ENCODE peak calls at places on chromosomes 16 and 17, in seven cellular contexts. K, O, P, X, H, E and Y are unnamed samples.

GRCh38 chr16:79897444-79898146 is 297.1 kb upstream of the MAF start:
- DNase-seq in O (peak; percentile 6), P (peak; percentile 71), E (no peak), K (no peak), H (peak; percentile 28), X (no peak), Y (no peak)

GRCh38 chr17:72887917-72888316 is 204.6 kb downstream of the SLC39A11 start:
- DNase-seq in K (no peak), E (no peak), X (no peak), P (no peak), H (no peak), O (no peak), Y (no peak)

GRCh38 chr16:87834668-87835473 is 34.4 kb downstream of the SLC7A5 start:
- DNase-seq in E (no peak), X (no peak), P (no peak), K (no peak), O (no peak), H (no peak), Y (no peak)

GRCh38 chr17:82449883-82450356 is 632 bp downstream of the CYBC1 start:
- DNase-seq in E (no peak), K (no peak), H (no peak), X (no peak), O (no peak), P (no peak), Y (peak; percentile 13)

GRCh38 chr17:1171953-1172352 is 7.8 kb downstream of the ABR start:
- DNase-seq in E (no peak), K (no peak), O (no peak), H (no peak), X (no peak), P (no peak), Y (no peak)

GRCh38 chr17:57861000-57861736 is 11.3 kb upstream of the MRPS23 start:
- DNase-seq in O (peak; percentile 62), X (no peak), K (no peak), E (peak; percentile 13), H (peak; percentile 82), P (no peak), Y (no peak)

GRCh38 chr16:1215574-1216295 is 9.3 kb downstream of the TPSG1 start:
- DNase-seq in X (no peak), H (no peak), K (no peak), E (no peak), O (no peak), P (no peak), Y (no peak)

GRCh38 chr16:9787717-9788116 is 394.5 kb downstream of the GRIN2A start:
- DNase-seq in H (no peak), O (peak; percentile 9), X (no peak), E (no peak), K (no peak), P (peak; percentile 40), Y (no peak)

GRCh38 chr16:4520913-4521312 is 17.7 kb downstream of the CDIP1 start:
- DNase-seq in O (no peak), X (no peak), K (no peak), H (no peak), E (no peak), P (no peak), Y (no peak)

GRCh38 chr16:30028438-30029093 is 2.5 kb downstream of the TLCD3B start:
- DNase-seq in H (no peak), X (no peak), O (no peak), K (no peak), P (no peak), E (no peak), Y (no peak)

GRCh38 chr16:51150159-51150893 is 744 bp downstream of the SALL1 start:
- DNase-seq in X (no peak), O (no peak), P (no peak), H (no peak), E (no peak), K (no peak), Y (no peak)

GRCh38 chr17:75755205-75755901 is 9.6 kb downstream of the GALK1 start:
- DNase-seq in X (no peak), P (no peak), E (no peak), K (no peak), O (no peak), H (no peak), Y (no peak)

GRCh38 chr16:11250091-11250785 is 5.8 kb downstream of the SOCS1 start:
- DNase-seq in E (no peak), P (no peak), O (no peak), H (no peak), K (no peak), X (no peak), Y (peak; percentile 18)

GRCh38 chr16:13962232-13962631 is 42.3 kb downstream of the ERCC4 start:
- DNase-seq in P (no peak), X (no peak), K (no peak), O (no peak), H (no peak), E (no peak), Y (no peak)

GRCh38 chr17:51748749-51749604 is 409.5 kb downstream of the CA10 start:
- DNase-seq in K (no peak), E (no peak), P (no peak), H (no peak), O (no peak), X (no peak), Y (peak; percentile 87)

GRCh38 chr17:43665038-43665386 is 3.3 kb upstream of the MEOX1 start:
- DNase-seq in H (no peak), P (no peak), K (no peak), E (no peak), O (peak; percentile 57), X (no peak), Y (peak; percentile 39)

GRCh38 chr17:58331815-58332719 is 3.5 kb upstream of the TSPOAP1 start:
- DNase-seq in O (peak; percentile 64), X (no peak), P (no peak), H (no peak), E (no peak), K (no peak), Y (no peak)

GRCh38 chr16:69942099-69942491 is 9.0 kb upstream of the CLEC18A start:
- DNase-seq in O (no peak), P (no peak), E (no peak), X (no peak), H (no peak), K (no peak), Y (no peak)

GRCh38 chr16:31371619-31372484 is 16.9 kb downstream of the ITGAX start:
- DNase-seq in K (no peak), E (no peak), P (no peak), X (no peak), O (no peak), H (no peak), Y (no peak)

GRCh38 chr16:77931058-77931457 is 91.3 kb upstream of the CLEC3A start:
- DNase-seq in E (no peak), K (no peak), H (no peak), X (no peak), O (no peak), P (no peak), Y (no peak)

GRCh38 chr16:29852654-29853053 is 10.4 kb downstream of the CDIPT start:
- DNase-seq in P (peak; percentile 22), O (peak; percentile 43), E (no peak), H (no peak), X (no peak), K (no peak), Y (no peak)

GRCh38 chr17:76995352-76996105 is 127.3 kb downstream of the MGAT5B start:
- DNase-seq in K (no peak), H (no peak), X (no peak), E (no peak), P (no peak), O (no peak), Y (no peak)

GRCh38 chr16:17866991-17867390 is 396.2 kb upstream of the XYLT1 start:
- DNase-seq in P (no peak), K (no peak), H (no peak), O (no peak), X (no peak), E (no peak), Y (no peak)

GRCh38 chr17:29294580-29294900 is 592 bp upstream of the NUFIP2 start:
- DNase-seq in K (no peak), P (no peak), E (peak; percentile 45), H (no peak), X (no peak), O (no peak), Y (no peak)

GRCh38 chr16:13808075-13808474 is 111.9 kb upstream of the ERCC4 start:
- DNase-seq in H (no peak), O (no peak), K (no peak), X (no peak), E (no peak), P (no peak), Y (no peak)

GRCh38 chr17:41589301-41589700 is 2.6 kb upstream of the KRT14 start:
- DNase-seq in X (no peak), O (no peak), E (no peak), H (no peak), K (no peak), P (no peak), Y (no peak)

GRCh38 chr17:44350733-44351226 is 5.7 kb downstream of the GRN start:
- DNase-seq in K (no peak), X (peak; percentile 84), P (peak; percentile 18), O (peak; percentile 56), H (peak; percentile 47), E (peak; percentile 45), Y (peak; percentile 80)

GRCh38 chr17:1617620-1618174 is 10.9 kb downstream of the SLC43A2 start:
- DNase-seq in K (no peak), H (peak; percentile 81), O (peak; percentile 48), X (no peak), P (peak; percentile 83), E (no peak), Y (peak; percentile 74)

GRCh38 chr16:80580109-80580832 is 39.5 kb downstream of the DYNLRB2 start:
- DNase-seq in P (peak; percentile 91), E (no peak), O (no peak), K (no peak), X (no peak), H (no peak), Y (no peak)

GRCh38 chr16:66970775-66971725 is 10.0 kb downstream of the CES3 start:
- DNase-seq in X (peak; percentile 41), H (no peak), P (peak; percentile 59), K (no peak), E (no peak), O (no peak), Y (no peak)

GRCh38 chr16:84618428-84619102 is 687 bp upstream of the COTL1 start:
- DNase-seq in H (peak; percentile 93), X (peak; percentile 76), P (peak; percentile 99), K (no peak), O (no peak), E (no peak), Y (peak; percentile 96)

GRCh38 chr17:45132569-45133463 is 501 bp upstream of the PLCD3 start:
- DNase-seq in O (peak; percentile 81), E (peak; percentile 43), H (peak; percentile 86), P (peak; percentile 52), K (peak; percentile 70), X (peak; percentile 96), Y (peak; percentile 83)